ENCODE peak calls at places on chromosome 2, in ten cellular contexts. Q, A, O, D, T, J, R, Y, S and L are unnamed samples.

GRCh38 chr2:220279372-220279771 is 651.9 kb downstream of the SLC4A3 start:
- DNase-seq in Q (no peak), A (no peak), O (no peak), D (no peak), T (no peak), J (no peak), R (peak; percentile 97), Y (peak; percentile 29), S (peak; percentile 98), L (no peak)

GRCh38 chr2:219405451-219405850 is 12.7 kb upstream of the DES start:
- DNase-seq in Q (no peak), A (no peak), O (peak; percentile 86), D (no peak), T (no peak), J (no peak), R (no peak), Y (no peak), S (no peak), L (no peak)

GRCh38 chr2:120875431-120875830 is 139.8 kb downstream of the GLI2 start:
- DNase-seq in Q (no peak), A (no peak), O (peak; percentile 60), D (no peak), T (no peak), J (no peak), R (no peak), Y (no peak), S (no peak), L (no peak)

GRCh38 chr2:102657770-102658169 is 38.4 kb downstream of the SLC9A2 start:
- DNase-seq in Q (no peak), A (no peak), O (no peak), D (no peak), T (no peak), J (no peak), R (no peak), Y (no peak), S (peak; percentile 89), L (no peak)

GRCh38 chr2:27708666-27709065 is 45.0 kb downstream of the SLC4A1AP start:
- DNase-seq in Q (no peak), A (no peak), O (no peak), D (no peak), T (no peak), J (no peak), R (no peak), Y (no peak), S (no peak), L (no peak)

GRCh38 chr2:234091432-234091879 is 41.0 kb downstream of the SPP2 start:
- DNase-seq in Q (no peak), A (no peak), O (no peak), D (no peak), T (peak; percentile 64), J (no peak), R (peak; percentile 36), Y (no peak), S (peak; percentile 72), L (peak; percentile 42)

GRCh38 chr2:223929575-223930001 is 15.5 kb downstream of the WDFY1 start:
- DNase-seq in Q (no peak), A (no peak), O (no peak), D (no peak), T (no peak), J (no peak), R (no peak), Y (no peak), S (no peak), L (no peak)

GRCh38 chr2:47221956-47222355 is 66.8 kb upstream of the STPG4 start:
- DNase-seq in Q (no peak), A (peak; percentile 19), O (no peak), D (no peak), T (no peak), J (no peak), R (no peak), Y (no peak), S (peak; percentile 15), L (no peak)

GRCh38 chr2:85302106-85302505 is 25.7 kb downstream of the TGOLN2 start:
- DNase-seq in Q (no peak), A (no peak), O (no peak), D (no peak), T (no peak), J (peak; percentile 22), R (no peak), Y (no peak), S (no peak), L (no peak)

GRCh38 chr2:215973954-215974699 is 39.2 kb downstream of the MREG start:
- DNase-seq in Q (peak; percentile 62), A (no peak), O (no peak), D (no peak), T (no peak), J (no peak), R (peak; percentile 27), Y (no peak), S (peak; percentile 84), L (no peak)

GRCh38 chr2:144454466-144455287 is 65.2 kb downstream of the ZEB2 start:
- DNase-seq in Q (no peak), A (no peak), O (no peak), D (no peak), T (no peak), J (no peak), R (no peak), Y (no peak), S (no peak), L (no peak)